ENCODE peak calls at places on chromosome 19, in five cellular contexts. Y is HAP-1; C is NT2/D1; V is endodermal cell; B is naive thymus-derived CD4-positive, alpha-beta T cell. R is an unnamed sample.

GRCh38 chr19:19554074-19555023 is 16.3 kb downstream of the CILP2 start:
- DNase-seq in V (peak; percentile 91), Y (peak; percentile 53), C (no peak), B (peak; percentile 37), R (peak; percentile 51)

GRCh38 chr19:45881082-45881908 is 4.6 kb downstream of the IRF2BP1 start:
- DNase-seq in B (no peak), C (no peak), Y (no peak), V (peak; percentile 56), R (peak; percentile 36)

GRCh38 chr19:6963937-6964336 is 57.3 kb downstream of the MBD3L2B start:
- DNase-seq in B (peak; percentile 35), Y (peak; percentile 3), V (peak; percentile 51), C (no peak), R (no peak)

GRCh38 chr19:7534531-7534980 is 961 bp upstream of the PNPLA6 start:
- DNase-seq in C (peak; percentile 46), V (peak; percentile 88), B (peak; percentile 35), Y (peak; percentile 29), R (peak; percentile 44)

GRCh38 chr19:4196009-4196408 is 13.5 kb downstream of the ANKRD24 start:
- DNase-seq in C (no peak), V (no peak), Y (no peak), B (no peak), R (no peak)

GRCh38 chr19:35710784-35711723 is 6.7 kb downstream of the ZBTB32 start:
- DNase-seq in V (no peak), C (no peak), Y (no peak), B (no peak), R (no peak)

GRCh38 chr19:49499030-49499670 is 2.9 kb downstream of the RPS11 start:
- DNase-seq in C (no peak), B (no peak), V (no peak), Y (no peak), R (no peak)

GRCh38 chr19:31761281-31761913 is 412.2 kb upstream of the TSHZ3 start:
- DNase-seq in V (no peak), C (no peak), B (no peak), Y (no peak), R (no peak)

GRCh38 chr19:793775-794174 is 3.5 kb upstream of the PTBP1 start:
- DNase-seq in Y (no peak), C (no peak), B (no peak), V (peak; percentile 55), R (no peak)

GRCh38 chr19:947707-948533 is 22.1 kb downstream of the ARID3A start:
- DNase-seq in B (no peak), Y (no peak), C (no peak), V (no peak), R (no peak)

GRCh38 chr19:55255618-55256423 is 3.0 kb downstream of the PPP6R1 start:
- DNase-seq in V (no peak), C (no peak), Y (no peak), B (peak; percentile 34), R (peak; percentile 13)

GRCh38 chr19:6033744-6034264 is 55.9 kb upstream of the RANBP3 start:
- DNase-seq in B (no peak), C (no peak), V (no peak), Y (no peak), R (no peak)

GRCh38 chr19:16589917-16590316 is 17.7 kb upstream of the SLC35E1 start:
- DNase-seq in B (no peak), Y (no peak), C (no peak), V (no peak), R (no peak)

GRCh38 chr19:8487137-8487851 is 15.1 kb downstream of the PRAM1 start:
- DNase-seq in C (no peak), B (peak; percentile 73), V (no peak), Y (no peak), R (no peak)

GRCh38 chr19:14554382-14554812 is 17.5 kb downstream of the NDUFB7 start:
- DNase-seq in B (no peak), V (no peak), Y (no peak), C (no peak), R (peak; percentile 31)

GRCh38 chr19:4474504-4475136 is 2.5 kb downstream of the HDGFL2 start:
- DNase-seq in C (peak; percentile 68), V (peak; percentile 94), Y (peak; percentile 51), B (no peak), R (no peak)

GRCh38 chr19:8505680-8506401 is 3.4 kb upstream of the PRAM1 start:
- DNase-seq in V (peak; percentile 94), B (peak; percentile 65), C (peak; percentile 74), Y (peak; percentile 67), R (peak; percentile 66)

GRCh38 chr19:47351545-47351944 is 2.4 kb downstream of the DHX34 start:
- DNase-seq in Y (no peak), C (no peak), V (peak; percentile 75), B (no peak), R (peak; percentile 10)

GRCh38 chr19:8265872-8266271 is 42.3 kb downstream of the CD320 start:
- DNase-seq in V (no peak), B (no peak), Y (no peak), C (no peak), R (no peak)

GRCh38 chr19:13788991-13789390 is 6.3 kb upstream of the ZSWIM4 start:
- DNase-seq in V (no peak), Y (no peak), C (no peak), B (peak; percentile 20), R (no peak)

GRCh38 chr19:2089001-2089711 is 7.0 kb downstream of the MOB3A start:
- DNase-seq in Y (no peak), B (no peak), C (no peak), V (no peak), R (no peak)

GRCh38 chr19:16025108-16026101 is 50.9 kb upstream of the TPM4 start:
- DNase-seq in B (no peak), Y (no peak), V (peak; percentile 89), C (peak; percentile 47), R (peak; percentile 66)

GRCh38 chr19:10603084-10603872 is 16.2 kb upstream of the AP1M2 start:
- DNase-seq in C (no peak), V (peak; percentile 67), B (peak; percentile 92), Y (no peak), R (peak; percentile 56)

GRCh38 chr19:50906217-50906616 is 5.0 kb downstream of the KLK4 start:
- DNase-seq in V (peak; percentile 91), B (peak; percentile 9), Y (peak; percentile 8), C (no peak), R (peak; percentile 22)

GRCh38 chr19:48398329-48399235 is 5.1 kb downstream of the GRIN2D start:
- DNase-seq in C (peak; percentile 86), Y (peak; percentile 84), V (peak; percentile 99), B (peak; percentile 88), R (peak; percentile 79)

GRCh38 chr19:2479556-2480194 is 3.7 kb downstream of the GADD45B start:
- DNase-seq in B (no peak), C (no peak), Y (no peak), V (no peak), R (no peak)

GRCh38 chr19:51301266-51301665 is 10.2 kb upstream of the IGLON5 start:
- DNase-seq in B (no peak), C (no peak), V (no peak), Y (no peak), R (no peak)

GRCh38 chr19:10001899-10002298 is 8.4 kb downstream of the COL5A3 start:
- DNase-seq in B (no peak), V (peak; percentile 85), Y (no peak), C (no peak), R (peak; percentile 75)

GRCh38 chr19:41325640-41325946 is 15.6 kb downstream of the CCDC97 start:
- DNase-seq in V (no peak), C (no peak), B (no peak), Y (no peak), R (no peak)

GRCh38 chr19:41327499-41328156 is 17.7 kb downstream of the CCDC97 start:
- DNase-seq in C (no peak), V (peak; percentile 76), Y (no peak), B (peak; percentile 62), R (peak; percentile 80)

GRCh38 chr19:41328157-41328817 is 18.3 kb downstream of the CCDC97 start:
- DNase-seq in V (no peak), Y (no peak), B (no peak), C (no peak), R (peak; percentile 55)

GRCh38 chr19:41325947-41326706 is 16.2 kb downstream of the CCDC97 start:
- DNase-seq in C (no peak), V (peak; percentile 84), Y (no peak), B (no peak), R (no peak)

GRCh38 chr19:41327076-41327475 is 17.1 kb downstream of the CCDC97 start:
- DNase-seq in C (no peak), Y (no peak), V (peak; percentile 54), B (peak; percentile 31), R (no peak)
- H3K4me3 ChIP-seq in C (no peak overlapping the region), Y (no peak overlapping the region), V (no peak overlapping the region), B (peak overlapping the region; percentile 42), R (peak overlapping the region; percentile 28)

DNA sequence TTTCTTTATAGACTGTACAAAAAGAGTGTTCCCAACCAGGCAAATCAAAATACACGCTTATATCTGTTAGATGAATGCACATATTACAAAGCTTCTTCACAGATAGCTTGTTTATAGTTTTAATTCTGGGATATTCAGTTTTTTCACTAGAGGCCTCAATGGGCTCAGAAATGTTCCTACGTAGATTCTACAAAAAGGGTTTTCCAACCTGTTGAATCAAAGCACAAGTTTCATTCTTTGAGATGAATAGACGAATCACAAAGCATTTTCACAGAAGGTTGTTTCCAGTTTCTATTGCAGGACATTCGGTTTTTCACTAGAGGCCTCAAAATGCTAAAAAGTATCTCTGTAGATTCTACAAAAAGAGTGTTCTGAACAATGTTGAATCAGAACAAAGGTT is 1490.3 kb downstream of the UQCRFS1 start:
- DNase-seq in V (no peak), Y (no peak), B (no peak), C (no peak), R (no peak)
- H3K9me3 ChIP-seq in V (peaks cover 91% of the 10 kb centered on the region), Y (peaks cover 7% of the 10 kb centered on the region), B (no peaks in the 10 kb centered on the region), C (peaks cover 48% of the 10 kb centered on the region), R (no peaks in the 10 kb centered on the region)

GRCh38 chr19:38837656-38838121 is 6.1 kb upstream of the ECH1 start:
- DNase-seq in V (no peak), C (no peak), Y (peak; percentile 36), B (no peak), R (no peak)
- H3K4me1 ChIP-seq in V (no peaks in the 10 kb centered on the region), C (peaks cover 7% of the 10 kb centered on the region), Y (peaks cover 2% of the 10 kb centered on the region), B (peaks cover 23% of the 10 kb centered on the region), R (no peaks in the 10 kb centered on the region)

GRCh38 chr19:17847538-17848366 is at the start of gene JAK3:
- DNase-seq in C (no peak), Y (peak; percentile 64), V (peak; percentile 97), B (peak; percentile 89), R (peak; percentile 37)
- H3K4me3 ChIP-seq in C (peak within 1 kb of the TSS; percentile 19), Y (peak within 1 kb of the TSS; percentile 22), V (no peak within 1 kb of the TSS), B (peak within 1 kb of the TSS; percentile 86), R (peak within 1 kb of the TSS; percentile 42)

DNA sequence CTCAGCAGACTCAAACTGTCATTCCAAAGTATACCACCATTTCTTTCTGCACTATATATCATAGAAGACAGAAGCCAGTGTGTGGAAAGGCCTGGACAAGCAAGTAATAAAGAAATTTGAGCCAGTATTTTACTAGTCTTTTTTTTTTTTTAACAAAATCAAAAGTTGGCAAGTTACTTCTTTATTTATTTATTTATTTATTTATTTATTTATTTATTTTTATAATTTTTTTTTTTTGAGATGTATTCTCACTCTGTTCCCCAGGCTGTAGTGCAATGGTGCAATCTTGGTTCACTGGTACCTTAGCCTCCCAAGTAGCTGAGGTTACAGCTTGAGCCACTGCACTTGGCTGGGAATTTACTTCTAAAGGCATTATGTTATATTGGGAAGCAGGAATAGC is 25.3 kb downstream of the ZNF493 start:
- DNase-seq in Y (no peak), V (no peak), B (no peak), C (no peak), R (no peak)
- H3K9me3 ChIP-seq in Y (no peaks in the 10 kb centered on the region), V (peaks cover 97% of the 10 kb centered on the region), B (peaks cover 5% of the 10 kb centered on the region), C (peaks cover 89% of the 10 kb centered on the region), R (peaks cover 10% of the 10 kb centered on the region)

GRCh38 chr19:42196011-42197001 is 21.2 kb downstream of the DEDD2 start:
- DNase-seq in C (no peak), Y (no peak), V (peak; percentile 68), B (no peak), R (no peak)
- H3K4me1 ChIP-seq in C (peaks cover 16% of the 10 kb centered on the region), Y (no peaks in the 10 kb centered on the region), V (no peaks in the 10 kb centered on the region), B (peaks cover 59% of the 10 kb centered on the region), R (peaks cover 6% of the 10 kb centered on the region)

R was measured in small intestine.